ENCODE peak calls at places on chromosomes 12 and 14, in six cellular contexts. U is NCI-H1092; B is CD4-positive, alpha-beta T cell; H is iris pigment epithelial cell; N is esophagus muscularis mucosa; L is HEK293T. G is an unnamed sample.

GRCh38 chr12:121499929-121500793 is 80.7 kb downstream of the KDM2B start:
- DNase-seq in U (peak; percentile 3), N (peak; percentile 95), B (peak; percentile 70), H (peak; percentile 64), L (peak; percentile 86), G (peak; percentile 80)

GRCh38 chr12:85138833-85139232 is 102.7 kb downstream of the LRRIQ1 start:
- DNase-seq in H (no peak), U (no peak), B (no peak), N (no peak), L (no peak), G (no peak)

GRCh38 chr14:93332032-93332852 is 594 bp downstream of the BTBD7 start:
- DNase-seq in H (peak; percentile 49), N (no peak), L (peak; percentile 58), U (peak; percentile 4), B (no peak), G (peak; percentile 77)

GRCh38 chr14:77043177-77043983 is 14.9 kb upstream of the IRF2BPL start:
- DNase-seq in H (peak; percentile 87), L (no peak), N (no peak), U (no peak), B (peak; percentile 36), G (peak; percentile 89)

GRCh38 chr12:115394498-115395220 is 710.7 kb upstream of the TBX3 start:
- DNase-seq in U (peak; percentile 1), B (no peak), N (peak; percentile 24), L (no peak), H (no peak), G (no peak)

GRCh38 chr12:12734054-12734453 is 16.9 kb downstream of the CDKN1B start:
- DNase-seq in L (no peak), U (no peak), B (no peak), H (no peak), N (no peak), G (no peak)

GRCh38 chr14:76292561-76292960 is 83.4 kb upstream of the ESRRB start:
- DNase-seq in H (no peak), L (no peak), N (no peak), B (no peak), U (no peak), G (no peak)

GRCh38 chr14:64387232-64387737 is 868 bp upstream of the MTHFD1 start:
- DNase-seq in U (no peak), H (peak; percentile 34), N (no peak), L (peak; percentile 23), B (peak; percentile 0), G (no peak)

GRCh38 chr12:115199831-115200230 is 515.9 kb upstream of the TBX3 start:
- DNase-seq in N (no peak), L (no peak), U (no peak), B (no peak), H (peak; percentile 78), G (no peak)

GRCh38 chr12:28507055-28507454 is 316.8 kb downstream of the CCDC91 start:
- DNase-seq in B (no peak), H (peak; percentile 79), L (no peak), U (no peak), N (no peak), G (no peak)

GRCh38 chr12:105036937-105037649 is 47.2 kb downstream of the ALDH1L2 start:
- DNase-seq in N (no peak), U (no peak), L (no peak), H (peak; percentile 7), B (no peak), G (no peak)

GRCh38 chr12:82474181-82474797 is 116.0 kb downstream of the METTL25 start:
- DNase-seq in L (no peak), U (no peak), B (no peak), N (no peak), H (no peak), G (no peak)

GRCh38 chr12:58765653-58766554 is 154.4 kb downstream of the LRIG3 start:
- DNase-seq in H (peak; percentile 66), B (no peak), U (peak; percentile 28), L (no peak), N (no peak), G (no peak)

GRCh38 chr12:42372154-42372791 is 46.3 kb downstream of the PPHLN1 start:
- DNase-seq in N (no peak), U (peak; percentile 8), B (no peak), H (peak; percentile 42), L (peak; percentile 56), G (no peak)

GRCh38 chr14:80926706-80927384 is 14.7 kb downstream of the CEP128 start:
- DNase-seq in L (no peak), N (no peak), U (no peak), B (no peak), H (peak; percentile 85), G (no peak)

GRCh38 chr14:52350445-52350844 is 36.3 kb downstream of the PTGER2 start:
- DNase-seq in N (no peak), U (no peak), L (no peak), H (no peak), B (no peak), G (no peak)

GRCh38 chr12:56521590-56522371 is at the start of gene RBMS2:
- DNase-seq in U (no peak), L (peak; percentile 76), B (peak; percentile 16), H (peak; percentile 96), N (no peak), G (no peak)

GRCh38 chr12:64099430-64099829 is 122.7 kb downstream of the KICS2 start:
- DNase-seq in N (no peak), L (no peak), B (no peak), U (no peak), H (peak; percentile 89), G (no peak)

GRCh38 chr12:21815306-21816062 is 41.0 kb upstream of the KCNJ8 start:
- DNase-seq in H (no peak), L (no peak), N (no peak), U (no peak), B (no peak), G (no peak)

GRCh38 chr12:3930216-3930615 is 57.0 kb upstream of the PARP11 start:
- DNase-seq in B (no peak), H (no peak), U (no peak), N (no peak), L (no peak), G (no peak)

GRCh38 chr14:85438613-85439012 is 91.3 kb upstream of the FLRT2 start:
- DNase-seq in H (no peak), B (no peak), L (no peak), U (no peak), N (no peak), G (no peak)

GRCh38 chr12:58529897-58530296 is 390.4 kb downstream of the LRIG3 start:
- DNase-seq in H (peak; percentile 98), B (no peak), U (no peak), L (no peak), N (no peak), G (no peak)

GRCh38 chr12:127401005-127401404 is 866.0 kb upstream of the TMEM132C start:
- DNase-seq in B (no peak), U (no peak), N (no peak), H (peak; percentile 28), L (no peak), G (no peak)

GRCh38 chr12:4487024-4487423 is 41.4 kb upstream of the FGF6 start:
- DNase-seq in H (no peak), L (no peak), N (no peak), U (no peak), B (no peak), G (no peak)

GRCh38 chr12:41850046-41850445 is 294.6 kb downstream of the GXYLT1 start:
- DNase-seq in L (no peak), H (no peak), U (no peak), N (no peak), B (no peak), G (no peak)

GRCh38 chr12:118979763-118980406 is 1.5 kb upstream of the SRRM4 start:
- DNase-seq in U (peak; percentile 80), H (peak; percentile 42), N (no peak), L (peak; percentile 78), B (no peak), G (no peak)

GRCh38 chr14:101495827-101496778 is 65.2 kb upstream of the DIO3 start:
- DNase-seq in B (no peak), U (no peak), L (no peak), N (no peak), H (no peak), G (peak; percentile 54)

GRCh38 chr12:69348162-69348938 is at the start of gene LYZ:
- DNase-seq in B (no peak), H (no peak), L (no peak), N (no peak), U (no peak), G (no peak)

GRCh38 chr14:33589334-33589733 is 361.5 kb downstream of the EGLN3 start:
- DNase-seq in B (no peak), H (peak; percentile 96), L (no peak), N (no peak), U (no peak), G (no peak)

GRCh38 chr12:78759387-78759786 is 105.2 kb upstream of the SYT1 start:
- DNase-seq in N (no peak), B (no peak), H (peak; percentile 43), U (no peak), L (no peak), G (no peak)